ENCODE peak calls at places on chromosomes 13 and 19, in four cellular contexts. Y is K562, P is H1, F is HepG2. Z is an unnamed sample.

GRCh38 chr13:48507024-48507423 is 25.9 kb downstream of the RCBTB2 start:
- DNase-seq in P (no peak), F (no peak), Y (no peak), Z (no peak)

GRCh38 chr13:102816633-102817032 is 17.7 kb downstream of the BIVM start:
- DNase-seq in F (no peak), Y (no peak), P (no peak), Z (no peak)

GRCh38 chr19:31110331-31110730 is 238.9 kb downstream of the TSHZ3 start:
- DNase-seq in F (no peak), Y (no peak), P (peak), Z (peak)

GRCh38 chr19:30333291-30334065 is 38.7 kb upstream of the ZNF536 start:
- DNase-seq in Y (no peak), F (no peak), P (no peak), Z (no peak)

GRCh38 chr19:35716985-35717664 is 678 bp upstream of the KMT2B start:
- DNase-seq in P (peak), F (peak), Y (peak), Z (peak)

GRCh38 chr13:80141114-80141849 is 199.6 kb downstream of the SPRY2 start:
- DNase-seq in F (no peak), Y (no peak), P (no peak), Z (no peak)

GRCh38 chr13:50911937-50912624 is 2.5 kb downstream of the RNASEH2B start:
- DNase-seq in Y (peak), P (peak), F (peak), Z (peak)

GRCh38 chr19:32916969-32917611 is 47.5 kb upstream of the SLC7A9 start:
- DNase-seq in Y (no peak), P (no peak), F (no peak), Z (no peak)

GRCh38 chr13:44079413-44080205 is 199.9 kb downstream of the LACC1 start:
- DNase-seq in F (no peak), Y (no peak), P (no peak), Z (no peak)

GRCh38 chr13:71517004-71517403 is 350.0 kb downstream of the DACH1 start:
- DNase-seq in F (no peak), Y (no peak), P (no peak), Z (no peak)

GRCh38 chr13:41765813-41766212 is 195.1 kb downstream of the VWA8 start:
- DNase-seq in F (no peak), Y (peak), P (no peak), Z (no peak)

GRCh38 chr13:97851269-97851668 is 102.2 kb upstream of the IPO5 start:
- DNase-seq in Y (no peak), F (no peak), P (no peak), Z (no peak)

GRCh38 chr13:71577127-71577526 is 289.9 kb downstream of the DACH1 start:
- DNase-seq in F (no peak), Y (no peak), P (no peak), Z (no peak)

GRCh38 chr13:85586422-85586831 is 212.8 kb downstream of the SLITRK6 start:
- DNase-seq in F (no peak), Y (no peak), P (no peak), Z (no peak)

GRCh38 chr13:83372786-83373185 is 509.5 kb downstream of the SLITRK1 start:
- DNase-seq in F (no peak), P (no peak), Y (no peak), Z (no peak)

GRCh38 chr13:27605610-27606200 is 14.6 kb downstream of the LNX2 start:
- DNase-seq in F (no peak), P (no peak), Y (no peak), Z (no peak)

GRCh38 chr19:17260842-17261325 is 3.7 kb downstream of the USHBP1 start:
- DNase-seq in P (peak), F (peak), Y (peak), Z (peak)

GRCh38 chr19:35851213-35852028 is 883 bp downstream of the NPHS1 start:
- DNase-seq in Y (no peak), F (no peak), P (peak), Z (peak)

GRCh38 chr13:49935171-49936084 is 712 bp downstream of the SPRYD7 start:
- DNase-seq in P (no peak), Y (peak), F (peak), Z (peak)

GRCh38 chr19:44643605-44644390 is at the start of gene PVR:
- DNase-seq in F (peak), Y (peak), P (peak), Z (peak)

GRCh38 chr19:31943305-31943704 is 402.1 kb upstream of the ZNF507 start:
- DNase-seq in Y (no peak), P (no peak), F (no peak), Z (peak)

GRCh38 chr19:32294871-32295438 is 50.5 kb upstream of the ZNF507 start:
- DNase-seq in P (no peak), F (no peak), Y (no peak), Z (no peak)

GRCh38 chr19:12015753-12016116 is 19.7 kb downstream of the ZNF433 start:
- DNase-seq in F (peak), Y (no peak), P (no peak), Z (no peak)

GRCh38 chr19:14081797-14082674 is 3.5 kb downstream of the C19orf67 start:
- DNase-seq in P (no peak), F (no peak), Y (no peak), Z (no peak)

GRCh38 chr19:13986348-13986904 is 19.7 kb downstream of the RFX1 start:
- DNase-seq in Y (no peak), F (no peak), P (peak), Z (peak)

GRCh38 chr13:99376924-99377323 is 69.7 kb upstream of the GPR183 start:
- DNase-seq in F (no peak), P (peak), Y (no peak), Z (no peak)

GRCh38 chr13:93450226-93450625 is 223.6 kb downstream of the GPC6 start:
- DNase-seq in Y (no peak), F (no peak), P (no peak), Z (no peak)

GRCh38 chr19:19758164-19758563 is 25.3 kb upstream of the ZNF14 start:
- DNase-seq in P (no peak), Y (peak), F (no peak), Z (no peak)

GRCh38 chr13:44172411-44172810 is 201.2 kb upstream of the SERP2 start:
- DNase-seq in P (no peak), Y (no peak), F (no peak), Z (no peak)

GRCh38 chr13:95624020-95624419 is 20.5 kb downstream of the DZIP1 start:
- DNase-seq in P (peak), F (peak), Y (peak), Z (peak)

GRCh38 chr19:53076984-53077383 is 26.2 kb downstream of the ZNF160 start:
- DNase-seq in Y (peak), P (peak), F (peak), Z (peak)

GRCh38 chr13:45521292-45521691 is 56.6 kb downstream of the COG3 start:
- DNase-seq in P (no peak), Y (no peak), F (no peak), Z (no peak)

GRCh38 chr19:2973229-2973628 is 4.1 kb upstream of the TLE6 start:
- DNase-seq in F (no peak), Y (no peak), P (no peak), Z (no peak)

GRCh38 chr13:92842145-92842544 is 384.5 kb upstream of the GPC6 start:
- DNase-seq in F (no peak), P (no peak), Y (no peak), Z (no peak)

GRCh38 chr13:50650936-50651638 is 192.4 kb downstream of the DLEU7 start:
- DNase-seq in P (no peak), F (no peak), Y (no peak), Z (no peak)

GRCh38 chr13:41152005-41152404 is 19.4 kb upstream of the KBTBD6 start:
- DNase-seq in Y (no peak), P (no peak), F (no peak), Z (no peak)

DNA sequence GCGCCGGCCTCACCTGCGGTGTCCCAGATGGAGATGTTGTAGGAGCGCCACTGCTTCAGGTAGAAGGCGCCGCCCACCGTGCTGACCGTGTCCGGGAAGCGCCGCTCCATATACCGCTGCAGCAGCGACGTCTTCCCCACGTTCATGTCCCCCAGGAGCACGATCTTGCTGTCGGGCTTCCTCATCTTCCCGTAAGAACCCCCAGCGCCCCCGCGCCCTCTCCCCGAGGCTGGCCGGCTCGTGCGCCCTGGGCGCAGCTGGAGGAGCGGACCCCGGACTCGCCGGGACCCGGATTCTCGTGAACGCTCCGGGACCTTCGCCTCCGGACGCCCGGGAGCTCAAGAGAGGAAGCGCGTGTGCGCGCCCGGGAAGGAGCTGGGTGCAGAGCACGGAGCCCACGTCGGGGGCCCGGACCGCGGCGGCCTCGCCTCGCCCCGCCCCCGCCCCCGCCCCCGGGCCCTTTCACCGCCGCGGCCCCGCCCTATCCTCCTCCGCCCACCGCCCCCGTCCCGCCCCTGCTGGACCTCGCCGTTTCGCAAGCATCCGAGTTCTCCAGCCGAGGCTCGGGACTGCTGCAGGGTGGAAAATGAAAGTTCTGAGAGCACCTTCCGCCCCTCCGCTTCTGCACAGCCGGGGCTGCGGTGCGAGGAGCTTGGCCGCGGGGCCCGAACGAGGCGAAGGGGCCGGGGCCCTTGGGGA is at the start of gene RAB20:
- DNase-seq in P (peak), Y (peak), F (peak), Z (peak)
- TF ChIP-seq JUN in P (no peak), Y (no peak), F (no peak), Z (no peak)

DNA sequence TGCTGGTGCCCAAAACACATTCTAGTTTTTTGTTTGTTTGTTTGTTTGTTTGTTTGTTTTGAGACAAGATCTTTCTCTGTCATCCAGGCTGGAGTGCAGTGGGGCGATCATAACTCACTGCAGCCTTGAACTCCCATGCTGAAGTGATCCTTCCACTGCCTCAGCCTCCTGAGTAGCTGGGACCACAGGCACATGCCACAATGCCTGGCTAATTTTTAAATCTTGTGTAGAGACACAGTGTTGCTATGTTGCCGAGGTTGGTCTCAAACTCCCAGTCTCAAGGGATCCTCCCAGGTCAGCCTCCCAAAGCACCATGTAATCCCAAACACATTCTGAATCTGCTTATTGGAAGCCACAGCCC is 15.8 kb downstream of the PLA2G4C start:
- DNase-seq in Y (no peak), P (no peak), F (no peak), Z (no peak)
- TF ChIP-seq CREB1 in Y (no peak), P (no peak), F (no peak), Z (no peak)

GRCh38 chr13:113365551-113365971 is 1.6 kb upstream of the GRTP1 start:
- DNase-seq in Y (no peak), P (peak), F (no peak), Z (no peak)

GRCh38 chr13:113364933-113365371 is 1.0 kb upstream of the GRTP1 start:
- DNase-seq in P (no peak), Y (no peak), F (no peak), Z (no peak)

GRCh38 chr13:113367020-113367560 is 3.2 kb upstream of the GRTP1 start:
- DNase-seq in Y (no peak), P (peak), F (no peak), Z (no peak)

GRCh38 chr13:113366031-113366588 is 2.2 kb upstream of the GRTP1 start:
- DNase-seq in Y (peak), P (peak), F (no peak), Z (no peak)

DNA sequence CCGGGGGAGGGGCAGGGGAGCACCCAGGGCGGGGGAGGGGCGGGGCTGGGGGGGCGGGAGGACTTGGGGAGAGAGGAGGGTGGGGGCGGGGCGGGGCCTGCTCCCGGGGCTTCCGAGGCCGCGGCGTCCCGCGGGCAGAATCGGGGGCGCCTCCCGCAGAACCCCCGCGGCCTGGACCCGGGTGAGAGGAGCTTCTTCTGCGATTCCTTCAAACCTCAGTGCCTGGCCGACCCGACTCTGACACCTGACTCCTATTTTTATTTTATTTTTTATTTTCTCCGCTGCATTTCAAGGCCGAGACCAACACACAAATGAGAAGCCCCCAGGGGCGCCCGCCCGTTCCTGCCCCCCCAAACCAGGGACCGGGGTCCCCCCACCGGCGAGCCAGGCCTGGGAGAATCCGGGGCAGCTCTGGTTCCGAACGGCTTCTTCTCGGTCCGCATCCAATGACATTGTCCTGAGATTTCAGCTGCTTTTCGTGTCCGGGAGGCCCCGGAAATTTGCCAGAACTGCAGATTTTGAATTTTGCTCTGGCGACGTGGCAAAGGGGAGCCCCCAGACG is 522 bp upstream of the GRTP1 start:
- DNase-seq in Y (no peak), F (no peak), P (no peak), Z (peak)
- TF ChIP-seq JUN in Y (no peak), F (no peak), P (no peak), Z (no peak)

GRCh38 chr19:49635530-49636229 is 4.3 kb downstream of the RRAS start:
- DNase-seq in Y (no peak), F (no peak), P (no peak), Z (no peak)
- TF ChIP-seq CREB1 in Y (no peak), F (no peak), P (no peak), Z (no peak)

GRCh38 chr19:4775627-4776152 is 15.8 kb upstream of the FEM1A start:
- DNase-seq in F (no peak), P (no peak), Y (no peak), Z (no peak)
- TF ChIP-seq JUN in F (no peak), P (no peak), Y (no peak), Z (no peak)

Z was measured in WTC11.